ENCODE peak calls at places on chromosomes 3 and 15, in five cellular contexts. One of them, this sample, is unnamed.

GRCh38 chr3:193829781-193830180 is 236.8 kb downstream of the OPA1 start:
- DNase-seq in lower leg skin: peak; percentile 60
- DNase-seq in sigmoid colon: no peak
- DNase-seq in suprapubic skin: no peak
- DNase-seq in adrenal gland: peak; percentile 69
- DNase-seq in this sample: peak; percentile 71

GRCh38 chr15:69599271-69599670 is 146.7 kb downstream of the RPLP1 start:
- DNase-seq in lower leg skin: no peak
- DNase-seq in sigmoid colon: no peak
- DNase-seq in suprapubic skin: no peak
- DNase-seq in adrenal gland: no peak
- DNase-seq in this sample: no peak

GRCh38 chr15:50028323-50028722 is 90.7 kb downstream of the ATP8B4 start:
- DNase-seq in lower leg skin: no peak
- DNase-seq in sigmoid colon: no peak
- DNase-seq in suprapubic skin: no peak
- DNase-seq in adrenal gland: no peak
- DNase-seq in this sample: no peak

GRCh38 chr3:100615684-100616083 is 6.3 kb downstream of the ADGRG7 start:
- DNase-seq in lower leg skin: no peak
- DNase-seq in sigmoid colon: no peak
- DNase-seq in suprapubic skin: no peak
- DNase-seq in adrenal gland: no peak
- DNase-seq in this sample: no peak

GRCh38 chr3:149080699-149081091 is 5.6 kb downstream of the HLTF start:
- DNase-seq in lower leg skin: no peak
- DNase-seq in sigmoid colon: no peak
- DNase-seq in suprapubic skin: no peak
- DNase-seq in adrenal gland: no peak
- DNase-seq in this sample: no peak

GRCh38 chr15:42364529-42364928 is 5.2 kb downstream of the CAPN3 start:
- DNase-seq in lower leg skin: no peak
- DNase-seq in sigmoid colon: no peak
- DNase-seq in suprapubic skin: no peak
- DNase-seq in adrenal gland: peak; percentile 53
- DNase-seq in this sample: no peak

GRCh38 chr3:184710870-184711365 is 946 bp downstream of the MAGEF1 start:
- DNase-seq in lower leg skin: no peak
- DNase-seq in sigmoid colon: no peak
- DNase-seq in suprapubic skin: no peak
- DNase-seq in adrenal gland: no peak
- DNase-seq in this sample: no peak

GRCh38 chr3:64992462-64993285 is 304.9 kb upstream of the ADAMTS9 start:
- DNase-seq in lower leg skin: no peak
- DNase-seq in sigmoid colon: no peak
- DNase-seq in suprapubic skin: no peak
- DNase-seq in adrenal gland: no peak
- DNase-seq in this sample: no peak

GRCh38 chr3:138062037-138062436 is 52.1 kb downstream of the CLDN18 start:
- DNase-seq in lower leg skin: no peak
- DNase-seq in sigmoid colon: no peak
- DNase-seq in suprapubic skin: no peak
- DNase-seq in adrenal gland: no peak
- DNase-seq in this sample: no peak

GRCh38 chr15:62600376-62600775 is 435.3 kb upstream of the C2CD4B start:
- DNase-seq in lower leg skin: no peak
- DNase-seq in sigmoid colon: no peak
- DNase-seq in suprapubic skin: no peak
- DNase-seq in adrenal gland: no peak
- DNase-seq in this sample: no peak

GRCh38 chr15:72785452-72786243 is 2.1 kb upstream of the ADPGK start:
- DNase-seq in lower leg skin: no peak
- DNase-seq in sigmoid colon: no peak
- DNase-seq in suprapubic skin: no peak
- DNase-seq in adrenal gland: no peak
- DNase-seq in this sample: no peak

GRCh38 chr3:69948246-69948862 is 51.2 kb upstream of the SAMMSON start:
- DNase-seq in lower leg skin: no peak
- DNase-seq in sigmoid colon: no peak
- DNase-seq in suprapubic skin: no peak
- DNase-seq in adrenal gland: no peak
- DNase-seq in this sample: no peak

GRCh38 chr3:14784087-14784596 is 34.6 kb upstream of the FGD5 start:
- DNase-seq in lower leg skin: no peak
- DNase-seq in sigmoid colon: peak; percentile 53
- DNase-seq in suprapubic skin: peak; percentile 78
- DNase-seq in adrenal gland: no peak
- DNase-seq in this sample: no peak

GRCh38 chr3:175702956-175703355 is 843.8 kb downstream of the NAALADL2 start:
- DNase-seq in lower leg skin: no peak
- DNase-seq in sigmoid colon: no peak
- DNase-seq in suprapubic skin: no peak
- DNase-seq in adrenal gland: no peak
- DNase-seq in this sample: no peak

GRCh38 chr3:113754486-113755159 is 7.8 kb downstream of the ATP6V1A start:
- DNase-seq in lower leg skin: peak; percentile 37
- DNase-seq in sigmoid colon: no peak
- DNase-seq in suprapubic skin: no peak
- DNase-seq in adrenal gland: no peak
- DNase-seq in this sample: no peak

GRCh38 chr15:45429974-45430792 is 51.8 kb upstream of the GATM start:
- DNase-seq in lower leg skin: peak; percentile 43
- DNase-seq in sigmoid colon: peak; percentile 81
- DNase-seq in suprapubic skin: peak; percentile 85
- DNase-seq in adrenal gland: peak; percentile 67
- DNase-seq in this sample: no peak

GRCh38 chr3:185916042-185916833 is 21.6 kb downstream of the TRA2B start:
- DNase-seq in lower leg skin: no peak
- DNase-seq in sigmoid colon: no peak
- DNase-seq in suprapubic skin: no peak
- DNase-seq in adrenal gland: no peak
- DNase-seq in this sample: no peak

GRCh38 chr3:185912512-185912911 is 25.3 kb downstream of the TRA2B start:
- DNase-seq in lower leg skin: no peak
- DNase-seq in sigmoid colon: no peak
- DNase-seq in suprapubic skin: no peak
- DNase-seq in adrenal gland: peak; percentile 58
- DNase-seq in this sample: no peak

GRCh38 chr3:185914911-185915629 is 22.7 kb downstream of the TRA2B start:
- DNase-seq in lower leg skin: no peak
- DNase-seq in sigmoid colon: no peak
- DNase-seq in suprapubic skin: no peak
- DNase-seq in adrenal gland: no peak
- DNase-seq in this sample: no peak

GRCh38 chr3:185912929-185913901 is 24.6 kb downstream of the TRA2B start:
- DNase-seq in lower leg skin: no peak
- DNase-seq in sigmoid colon: no peak
- DNase-seq in suprapubic skin: no peak
- DNase-seq in adrenal gland: no peak
- DNase-seq in this sample: no peak

DNA sequence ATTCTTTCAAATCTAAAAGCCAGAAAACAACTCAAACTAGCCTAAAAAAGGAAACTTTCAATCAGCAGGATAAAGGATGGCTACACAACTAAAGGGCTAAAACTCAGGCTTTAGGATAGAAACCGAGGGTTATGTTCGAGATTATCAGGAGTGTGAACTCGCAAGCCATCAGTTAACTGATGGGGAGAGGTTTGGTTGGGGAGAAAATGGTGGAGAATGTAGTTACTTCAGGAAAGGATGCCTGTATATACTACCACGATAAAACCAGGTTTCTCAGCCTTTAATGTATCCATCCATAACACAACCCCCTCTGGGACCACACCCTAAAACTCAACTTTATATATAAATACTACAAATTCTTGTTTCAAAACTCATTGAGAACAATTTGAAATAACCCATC is 22.2 kb downstream of the TRA2B start:
- DNase-seq in lower leg skin: no peak
- DNase-seq in sigmoid colon: no peak
- DNase-seq in suprapubic skin: no peak
- DNase-seq in adrenal gland: no peak
- DNase-seq in this sample: no peak
- TF ChIP-seq POLR2A in lower leg skin: no peak
- TF ChIP-seq POLR2A in sigmoid colon: no peak
- TF ChIP-seq POLR2A in suprapubic skin: no peak
- TF ChIP-seq POLR2A in adrenal gland: no peak
- TF ChIP-seq POLR2A in this sample: no peak

GRCh38 chr3:52272831-52273230 is 5.6 kb downstream of the WDR82 start:
- DNase-seq in lower leg skin: no peak
- DNase-seq in sigmoid colon: no peak
- DNase-seq in suprapubic skin: no peak
- DNase-seq in adrenal gland: peak; percentile 35
- DNase-seq in this sample: no peak
- H3K4me3 ChIP-seq in lower leg skin: no peak overlapping the region
- H3K4me3 ChIP-seq in sigmoid colon: no peak overlapping the region
- H3K4me3 ChIP-seq in suprapubic skin: no peak overlapping the region
- H3K4me3 ChIP-seq in adrenal gland: no peak overlapping the region
- H3K4me3 ChIP-seq in this sample: no peak overlapping the region

GRCh38 chr15:82952156-82953081 is at the start of gene HOMER2:
- DNase-seq in lower leg skin: no peak
- DNase-seq in sigmoid colon: no peak
- DNase-seq in suprapubic skin: no peak
- DNase-seq in adrenal gland: no peak
- DNase-seq in this sample: no peak
- TF ChIP-seq POLR2A in lower leg skin: no peak
- TF ChIP-seq POLR2A in sigmoid colon: no peak
- TF ChIP-seq POLR2A in suprapubic skin: no peak
- TF ChIP-seq POLR2A in adrenal gland: no peak
- TF ChIP-seq POLR2A in this sample: no peak

GRCh38 chr3:53493618-53493996 is 804 bp upstream of the CACNA1D start:
- DNase-seq in lower leg skin: no peak
- DNase-seq in sigmoid colon: no peak
- DNase-seq in suprapubic skin: no peak
- DNase-seq in adrenal gland: no peak
- DNase-seq in this sample: no peak
- H3K4me3 ChIP-seq in lower leg skin: no peak overlapping the region
- H3K4me3 ChIP-seq in sigmoid colon: peak overlapping the region; percentile 47
- H3K4me3 ChIP-seq in suprapubic skin: peak overlapping the region; percentile 78
- H3K4me3 ChIP-seq in adrenal gland: no peak overlapping the region
- H3K4me3 ChIP-seq in this sample: no peak overlapping the region

DNA sequence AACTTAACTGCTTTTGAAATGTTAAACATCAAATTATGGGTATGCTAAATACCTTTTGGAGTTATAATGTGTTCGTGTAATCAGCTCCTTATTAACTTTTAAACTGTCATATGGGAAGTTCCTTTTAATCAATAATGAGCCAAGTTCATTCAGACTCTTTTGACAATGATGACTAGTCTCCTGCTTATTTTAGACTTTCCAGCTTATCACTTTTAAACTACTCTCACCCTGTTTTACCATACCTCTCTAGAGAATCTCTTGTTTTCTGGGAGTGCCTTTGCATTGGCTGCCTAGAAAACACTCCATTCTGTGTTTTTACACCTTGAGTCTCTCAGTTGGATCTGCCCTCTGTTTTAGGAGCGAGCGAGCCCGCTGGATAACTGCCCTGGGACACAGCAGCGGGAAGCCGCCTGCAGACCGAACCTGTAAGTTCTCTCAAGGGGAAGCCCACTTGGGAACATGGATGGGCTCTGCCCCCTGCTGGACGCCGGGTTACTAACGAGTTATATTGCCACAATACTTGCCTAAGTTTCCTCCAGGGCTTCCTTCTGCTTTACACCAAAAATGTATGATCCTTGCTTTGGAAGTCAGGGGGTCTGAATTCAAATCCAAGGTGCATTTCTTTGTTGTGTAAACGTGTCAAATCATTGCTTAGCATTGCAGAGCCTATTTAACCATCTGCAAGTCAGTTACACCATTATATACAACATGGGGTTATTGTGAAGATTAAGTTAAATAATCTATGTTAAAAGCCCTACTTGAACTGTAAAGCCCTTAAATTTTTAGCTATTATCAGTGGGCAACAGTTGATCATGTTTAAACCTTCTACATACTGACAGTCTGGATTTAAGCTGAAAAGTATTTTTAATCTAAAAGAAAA is 71.3 kb downstream of the DHX36 start:
- DNase-seq in lower leg skin: peak; percentile 87
- DNase-seq in sigmoid colon: peak; percentile 96
- DNase-seq in suprapubic skin: peak; percentile 95
- DNase-seq in adrenal gland: peak; percentile 96
- DNase-seq in this sample: peak; percentile 82
- TF ChIP-seq POLR2A in lower leg skin: no peak
- TF ChIP-seq POLR2A in sigmoid colon: no peak
- TF ChIP-seq POLR2A in suprapubic skin: no peak
- TF ChIP-seq POLR2A in adrenal gland: no peak
- TF ChIP-seq POLR2A in this sample: no peak

GRCh38 chr15:37055481-37055880 is 44.9 kb downstream of the MEIS2 start:
- DNase-seq in lower leg skin: no peak
- DNase-seq in sigmoid colon: no peak
- DNase-seq in suprapubic skin: no peak
- DNase-seq in adrenal gland: no peak
- DNase-seq in this sample: no peak
- H3K4me3 ChIP-seq in lower leg skin: no peak overlapping the region
- H3K4me3 ChIP-seq in sigmoid colon: no peak overlapping the region
- H3K4me3 ChIP-seq in suprapubic skin: no peak overlapping the region
- H3K4me3 ChIP-seq in adrenal gland: no peak overlapping the region
- H3K4me3 ChIP-seq in this sample: no peak overlapping the region

GRCh38 chr3:119294889-119295769 is 946 bp downstream of the ARHGAP31 start:
- DNase-seq in lower leg skin: no peak
- DNase-seq in sigmoid colon: peak; percentile 74
- DNase-seq in suprapubic skin: peak; percentile 82
- DNase-seq in adrenal gland: no peak
- DNase-seq in this sample: no peak

GRCh38 chr3:119294402-119294888 is 262 bp downstream of the ARHGAP31 start:
- DNase-seq in lower leg skin: peak; percentile 46
- DNase-seq in sigmoid colon: peak; percentile 74
- DNase-seq in suprapubic skin: peak; percentile 84
- DNase-seq in adrenal gland: peak; percentile 63
- DNase-seq in this sample: peak; percentile 39

GRCh38 chr3:119292666-119293065 is 1.5 kb upstream of the ARHGAP31 start:
- DNase-seq in lower leg skin: no peak
- DNase-seq in sigmoid colon: no peak
- DNase-seq in suprapubic skin: no peak
- DNase-seq in adrenal gland: no peak
- DNase-seq in this sample: no peak

GRCh38 chr3:119293105-119293683 is 989 bp upstream of the ARHGAP31 start:
- DNase-seq in lower leg skin: no peak
- DNase-seq in sigmoid colon: no peak
- DNase-seq in suprapubic skin: no peak
- DNase-seq in adrenal gland: no peak
- DNase-seq in this sample: no peak

GRCh38 chr3:119293761-119294401 is at the start of gene ARHGAP31:
- DNase-seq in lower leg skin: peak; percentile 65
- DNase-seq in sigmoid colon: peak; percentile 86
- DNase-seq in suprapubic skin: peak; percentile 82
- DNase-seq in adrenal gland: peak; percentile 87
- DNase-seq in this sample: peak; percentile 47
- TF ChIP-seq POLR2A in lower leg skin: no peak
- TF ChIP-seq POLR2A in sigmoid colon: no peak
- TF ChIP-seq POLR2A in suprapubic skin: no peak
- TF ChIP-seq POLR2A in adrenal gland: no peak
- TF ChIP-seq POLR2A in this sample: no peak

GRCh38 chr3:10992946-10993728 is 589 bp downstream of the SLC6A1 start:
- DNase-seq in lower leg skin: no peak
- DNase-seq in sigmoid colon: no peak
- DNase-seq in suprapubic skin: no peak
- DNase-seq in adrenal gland: no peak
- DNase-seq in this sample: no peak
- H3K4me3 ChIP-seq in lower leg skin: no peak overlapping the region
- H3K4me3 ChIP-seq in sigmoid colon: no peak overlapping the region
- H3K4me3 ChIP-seq in suprapubic skin: peak overlapping the region; percentile 48
- H3K4me3 ChIP-seq in adrenal gland: no peak overlapping the region
- H3K4me3 ChIP-seq in this sample: peak overlapping the region; percentile 37

GRCh38 chr3:196274585-196274984 is 12.9 kb downstream of the PCYT1A start:
- DNase-seq in lower leg skin: no peak
- DNase-seq in sigmoid colon: no peak
- DNase-seq in suprapubic skin: no peak
- DNase-seq in adrenal gland: no peak
- DNase-seq in this sample: no peak
- TF ChIP-seq POLR2A in lower leg skin: no peak
- TF ChIP-seq POLR2A in sigmoid colon: no peak
- TF ChIP-seq POLR2A in suprapubic skin: no peak
- TF ChIP-seq POLR2A in adrenal gland: no peak
- TF ChIP-seq POLR2A in this sample: no peak